ENCODE peak calls at places on chromosomes 7 and 10, in eight cellular contexts. J is endothelial cell of umbilical vein, R is psoas muscle, C is DND-41, E is IMR-90, F is BE2C, P is cardiac muscle cell, O is MM.1S. K is an unnamed sample.

GRCh38 chr7:192035-192649 is at the start of gene FAM20C:
- DNase-seq in J (peak), R (peak), C (no peak), E (peak), F (no peak), P (peak), O (no peak), K (peak)

GRCh38 chr10:95374597-95375209 is 83.9 kb upstream of the PDLIM1 start:
- DNase-seq in J (peak), R (peak), C (peak), E (peak), F (peak), P (peak), O (peak), K (peak)

GRCh38 chr7:102077081-102077480 is 209.6 kb upstream of the SH2B2 start:
- DNase-seq in J (no peak), R (no peak), C (no peak), E (no peak), F (no peak), P (no peak), O (no peak), K (no peak)

GRCh38 chr10:24708081-24708480 is 15.6 kb downstream of the ARHGAP21 start:
- DNase-seq in J (no peak), R (no peak), C (no peak), E (no peak), F (no peak), P (no peak), O (no peak), K (no peak)

GRCh38 chr10:78630944-78631838 is 437.6 kb upstream of the ZMIZ1 start:
- DNase-seq in J (no peak), R (peak), C (no peak), E (peak), F (no peak), P (no peak), O (no peak), K (no peak)

GRCh38 chr10:65611592-65611991 is 1314.2 kb upstream of the LRRTM3 start:
- DNase-seq in J (no peak), R (no peak), C (no peak), E (peak), F (no peak), P (no peak), O (no peak), K (no peak)

GRCh38 chr7:134741901-134742635 is 37.4 kb upstream of the CALD1 start:
- DNase-seq in J (peak), R (peak), C (no peak), E (peak), F (no peak), P (no peak), O (no peak), K (peak)

GRCh38 chr7:44062180-44062902 is 3.0 kb downstream of the PGAM2 start:
- DNase-seq in J (no peak), R (peak), C (no peak), E (no peak), F (peak), P (no peak), O (no peak), K (no peak)

GRCh38 chr7:3923307-3923918 is 622.4 kb downstream of the SDK1 start:
- DNase-seq in J (no peak), R (no peak), C (no peak), E (no peak), F (no peak), P (no peak), O (no peak), K (no peak)

GRCh38 chr7:32299133-32299702 is 191.0 kb downstream of the LSM5 start:
- DNase-seq in J (no peak), R (peak), C (no peak), E (no peak), F (no peak), P (peak), O (no peak), K (no peak)

GRCh38 chr10:82861889-82862288 is 986.9 kb downstream of the NRG3 start:
- DNase-seq in J (no peak), R (no peak), C (no peak), E (no peak), F (no peak), P (no peak), O (no peak), K (no peak)

GRCh38 chr7:22176791-22177412 is 180.1 kb downstream of the RAPGEF5 start:
- DNase-seq in J (no peak), R (no peak), C (no peak), E (no peak), F (no peak), P (no peak), O (no peak), K (no peak)

GRCh38 chr7:116075351-116076145 is 45.0 kb upstream of the TFEC start:
- DNase-seq in J (no peak), R (peak), C (peak), E (peak), F (no peak), P (no peak), O (no peak), K (peak)

GRCh38 chr7:127089146-127089545 is 163.6 kb downstream of the GRM8 start:
- DNase-seq in J (no peak), R (no peak), C (no peak), E (no peak), F (no peak), P (no peak), O (no peak), K (no peak)

GRCh38 chr10:70286616-70287015 is 2.8 kb upstream of the NPFFR1 start:
- DNase-seq in J (no peak), R (no peak), C (no peak), E (no peak), F (no peak), P (no peak), O (no peak), K (no peak)

GRCh38 chr10:86715156-86715795 is 41.1 kb upstream of the BMPR1A start:
- DNase-seq in J (no peak), R (no peak), C (no peak), E (no peak), F (no peak), P (no peak), O (no peak), K (no peak)

GRCh38 chr10:53997953-53998352 is 803.1 kb downstream of the PCDH15 start:
- DNase-seq in J (peak), R (no peak), C (no peak), E (no peak), F (no peak), P (peak), O (no peak), K (no peak)

GRCh38 chr10:1434202-1434601 is 303.1 kb downstream of the ADARB2 start:
- DNase-seq in J (no peak), R (no peak), C (no peak), E (no peak), F (no peak), P (no peak), O (no peak), K (no peak)

GRCh38 chr7:77982926-77983550 is 184.5 kb downstream of the PHTF2 start:
- DNase-seq in J (no peak), R (no peak), C (no peak), E (no peak), F (no peak), P (no peak), O (no peak), K (no peak)

GRCh38 chr7:149774237-149775175 is 1.1 kb upstream of the ZNF467 start:
- DNase-seq in J (peak), R (peak), C (no peak), E (no peak), F (no peak), P (peak), O (no peak), K (no peak)

GRCh38 chr10:73779018-73779417 is 2.8 kb upstream of the CHCHD1 start:
- DNase-seq in J (no peak), R (no peak), C (no peak), E (no peak), F (no peak), P (no peak), O (no peak), K (no peak)
- H3K4me3 ChIP-seq in J (no peak), R (no peak), C (no peak), E (no peak), F (no peak), P (no peak), O (no peak), K (no peak)

GRCh38 chr7:155533827-155534690 is 12.3 kb downstream of the CNPY1 start:
- DNase-seq in J (peak), R (no peak), C (peak), E (no peak), F (peak), P (peak), O (no peak), K (no peak)
- H3K4me3 ChIP-seq in J (no peak), R (peak), C (no peak), E (no peak), F (peak), P (peak), O (no peak), K (peak)

DNA sequence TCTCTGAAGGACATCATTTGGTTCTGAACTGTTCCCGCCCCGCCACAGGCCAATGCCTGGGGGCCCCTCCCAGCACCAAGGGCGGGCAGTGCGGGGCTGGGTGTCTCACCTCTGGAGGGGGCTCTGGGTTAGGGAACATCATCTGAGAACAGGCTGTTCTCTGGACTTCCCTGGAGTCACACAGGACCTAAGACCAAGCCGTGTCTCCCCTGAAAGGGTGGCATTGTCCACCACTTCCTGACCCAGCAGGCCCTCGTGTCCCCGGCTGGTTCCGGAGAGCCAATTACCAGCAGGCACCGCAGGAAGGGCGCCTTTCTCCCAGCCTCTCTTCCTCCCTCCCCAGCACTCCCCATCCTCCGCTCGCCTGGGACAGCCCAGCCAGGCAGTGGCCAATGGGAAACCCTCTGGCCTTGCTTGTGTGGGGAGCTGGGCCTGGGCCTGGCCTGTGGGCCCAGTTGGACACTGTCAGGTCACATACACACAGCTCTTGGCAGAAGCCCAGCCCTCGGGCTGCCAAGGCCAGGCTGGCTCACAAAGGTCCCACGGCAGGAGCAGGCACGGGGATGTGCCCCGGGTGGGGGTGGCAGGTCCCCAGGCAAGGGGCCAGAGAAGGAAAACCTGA is 119.5 kb downstream of the SPDYE5 start:
- DNase-seq in J (peak), R (peak), C (no peak), E (no peak), F (no peak), P (peak), O (no peak), K (no peak)
- H3K4me3 ChIP-seq in J (no peak), R (peak), C (no peak), E (no peak), F (no peak), P (no peak), O (no peak), K (no peak)

GRCh38 chr7:122339145-122339904 is 34.8 kb upstream of the FEZF1 start:
- DNase-seq in J (no peak), R (no peak), C (no peak), E (no peak), F (no peak), P (no peak), O (peak), K (no peak)
- H3K4me3 ChIP-seq in J (no peak), R (no peak), C (no peak), E (no peak), F (no peak), P (no peak), O (peak), K (no peak)

DNA sequence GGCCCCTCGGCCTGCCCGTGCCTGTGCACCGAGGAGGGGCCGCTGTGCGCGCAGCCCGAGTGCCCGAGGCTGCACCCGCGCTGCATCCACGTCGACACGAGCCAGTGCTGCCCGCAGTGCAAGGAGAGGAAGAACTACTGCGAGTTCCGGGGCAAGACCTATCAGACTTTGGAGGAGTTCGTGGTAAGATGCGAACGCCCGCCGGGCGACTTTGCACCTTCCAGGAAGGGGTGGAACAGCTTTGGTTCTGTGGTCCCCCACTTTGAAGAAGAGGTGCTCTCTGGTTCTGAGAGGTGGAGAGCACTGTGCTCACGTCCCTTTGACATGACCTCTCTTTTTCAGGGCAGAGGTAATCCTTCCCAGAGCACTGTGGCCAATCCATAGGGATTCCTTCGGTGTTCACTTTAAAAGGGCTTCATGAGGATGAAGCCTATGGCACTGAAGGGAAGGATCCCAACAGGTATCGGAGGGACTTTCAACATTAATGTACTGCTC is 2.6 kb downstream of the VWC2 start:
- DNase-seq in J (no peak), R (no peak), C (no peak), E (no peak), F (no peak), P (peak), O (no peak), K (no peak)
- H3K4me3 ChIP-seq in J (no peak), R (peak), C (no peak), E (no peak), F (no peak), P (peak), O (no peak), K (peak)

GRCh38 chr7:27185708-27186449 is 847 bp upstream of the HOXA11 start:
- DNase-seq in J (peak), R (no peak), C (no peak), E (no peak), F (no peak), P (no peak), O (no peak), K (no peak)
- H3K4me3 ChIP-seq in J (peak), R (no peak), C (no peak), E (no peak), F (no peak), P (no peak), O (no peak), K (no peak)

DNA sequence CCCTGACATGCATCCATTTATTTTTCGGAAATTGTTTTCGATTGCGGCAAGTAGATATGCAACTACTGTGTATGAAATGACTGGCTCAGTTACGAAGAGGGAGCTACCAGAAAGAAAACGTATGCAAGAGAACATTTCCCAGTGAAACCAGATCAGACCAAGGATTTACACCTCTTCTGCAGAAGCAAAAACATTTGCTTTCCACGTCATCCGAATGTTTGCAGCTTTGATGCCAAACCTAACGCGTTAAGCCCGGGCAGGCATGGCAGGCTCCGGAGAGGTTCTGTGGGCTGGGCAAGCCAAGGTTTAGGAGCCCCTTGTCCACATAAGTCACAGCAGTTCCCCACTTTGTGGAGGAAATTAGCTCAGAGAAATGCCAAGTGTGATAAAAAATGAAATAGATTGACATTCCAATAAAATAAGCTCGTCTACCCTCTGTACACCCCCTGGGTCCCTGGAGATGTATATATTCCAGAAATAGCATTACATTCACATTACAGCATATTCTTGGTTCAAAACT is 81.3 kb downstream of the LYZL1 start:
- DNase-seq in J (no peak), R (no peak), C (no peak), E (no peak), F (no peak), P (no peak), O (no peak), K (no peak)
- H3K4me3 ChIP-seq in J (no peak), R (peak), C (no peak), E (no peak), F (no peak), P (no peak), O (no peak), K (no peak)

DNA sequence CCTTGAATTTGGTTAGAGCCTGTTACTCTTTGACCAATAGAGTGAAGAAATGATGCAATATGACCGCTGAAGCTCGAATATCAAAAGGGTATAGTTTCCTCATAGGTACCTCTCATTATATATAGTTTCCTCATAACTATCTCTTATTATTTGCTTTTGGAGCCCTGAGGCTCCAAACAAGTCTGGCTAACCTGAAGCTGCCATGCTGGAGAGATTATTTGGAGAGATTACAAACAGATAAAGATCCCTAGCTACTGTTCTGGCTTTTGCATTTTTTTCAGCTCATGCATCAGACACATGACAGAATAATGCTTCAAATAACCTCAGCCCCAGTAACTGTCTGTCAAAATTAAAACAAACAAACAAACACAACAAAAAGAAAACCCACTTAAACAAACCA is 65.4 kb upstream of the CHRM2 start:
- DNase-seq in J (no peak), R (no peak), C (no peak), E (no peak), F (no peak), P (no peak), O (no peak), K (no peak)
- H3K4me3 ChIP-seq in J (no peak), R (no peak), C (no peak), E (no peak), F (no peak), P (no peak), O (no peak), K (no peak)

GRCh38 chr7:29565634-29565981 is 2.0 kb downstream of the PRR15 start:
- DNase-seq in J (no peak), R (no peak), C (no peak), E (no peak), F (no peak), P (no peak), O (no peak), K (no peak)

GRCh38 chr7:29564455-29565185 is 985 bp downstream of the PRR15 start:
- DNase-seq in J (peak), R (peak), C (peak), E (peak), F (peak), P (peak), O (peak), K (no peak)

GRCh38 chr7:29567174-29567573 is 3.5 kb downstream of the PRR15 start:
- DNase-seq in J (no peak), R (no peak), C (no peak), E (no peak), F (no peak), P (no peak), O (no peak), K (no peak)

GRCh38 chr7:29565186-29565540 is 1.5 kb downstream of the PRR15 start:
- DNase-seq in J (no peak), R (no peak), C (no peak), E (peak), F (no peak), P (no peak), O (no peak), K (no peak)

GRCh38 chr7:29565982-29566746 is 2.5 kb downstream of the PRR15 start:
- DNase-seq in J (no peak), R (peak), C (no peak), E (no peak), F (no peak), P (no peak), O (no peak), K (no peak)
- H3K4me3 ChIP-seq in J (no peak), R (peak), C (no peak), E (no peak), F (no peak), P (no peak), O (no peak), K (peak)

GRCh38 chr10:61398730-61399129 is 54.5 kb downstream of the TMEM26 start:
- DNase-seq in J (no peak), R (no peak), C (no peak), E (peak), F (no peak), P (no peak), O (no peak), K (no peak)

GRCh38 chr10:61400524-61400923 is 52.7 kb downstream of the TMEM26 start:
- DNase-seq in J (no peak), R (no peak), C (no peak), E (no peak), F (no peak), P (no peak), O (no peak), K (no peak)

GRCh38 chr10:61399386-61399785 is 53.8 kb downstream of the TMEM26 start:
- DNase-seq in J (no peak), R (no peak), C (no peak), E (peak), F (no peak), P (no peak), O (no peak), K (no peak)

GRCh38 chr10:61397175-61397986 is 55.8 kb downstream of the TMEM26 start:
- DNase-seq in J (peak), R (no peak), C (peak), E (peak), F (no peak), P (no peak), O (peak), K (no peak)
- H3K4me3 ChIP-seq in J (peak), R (peak), C (no peak), E (peak), F (no peak), P (no peak), O (peak), K (no peak)

K was measured in astrocyte of the cerebellum.